ENCODE peak calls at places on chromosomes 7 and 10, in ten cellular contexts. S is adrenal gland, R is A549, X is GM06990, K is neuronal stem cell, B is endodermal cell, U is lower lobe of right lung, W is GM23248, Q is IMR-90, Y is GM12864. O is an unnamed sample.

GRCh38 chr7:104772405-104772821 is 241.6 kb upstream of the KMT2E start:
- DNase-seq in S (no peak), R (no peak), X (no peak), K (peak; percentile 14), B (peak; percentile 88), U (no peak), W (no peak), Q (no peak), Y (no peak), O (no peak)

GRCh38 chr7:82699773-82700186 is 256.2 kb upstream of the CACNA2D1 start:
- DNase-seq in S (no peak), R (no peak), X (no peak), K (no peak), B (no peak), U (no peak), W (peak; percentile 31), Q (peak; percentile 54), Y (no peak), O (peak; percentile 35)

GRCh38 chr7:110130669-110131068 is 960.3 kb upstream of the LRRN3 start:
- DNase-seq in S (no peak), R (no peak), X (no peak), K (no peak), B (no peak), U (no peak), W (no peak), Q (peak; percentile 5), Y (no peak), O (no peak)

GRCh38 chr7:6453737-6454136 is 6.0 kb upstream of the DAGLB start:
- DNase-seq in S (no peak), R (peak; percentile 74), X (no peak), K (no peak), B (no peak), U (peak; percentile 13), W (peak; percentile 98), Q (peak; percentile 93), Y (no peak), O (no peak)

GRCh38 chr7:101820703-101821102 is 3.3 kb downstream of the CUX1 start:
- DNase-seq in S (no peak), R (no peak), X (no peak), K (no peak), B (peak; percentile 56), U (no peak), W (peak; percentile 18), Q (no peak), Y (no peak), O (no peak)

GRCh38 chr10:11823122-11823988 is at the start of gene PROSER2:
- DNase-seq in S (no peak), R (peak; percentile 67), X (peak; percentile 73), K (peak; percentile 41), B (peak; percentile 77), U (peak; percentile 78), W (peak; percentile 78), Q (peak; percentile 52), Y (no peak), O (peak; percentile 50)

GRCh38 chr10:70575486-70575873 is 27.1 kb downstream of the PRF1 start:
- DNase-seq in S (no peak), R (no peak), X (peak; percentile 34), K (no peak), B (no peak), U (no peak), W (peak; percentile 22), Q (no peak), Y (no peak), O (peak; percentile 69)

GRCh38 chr7:130365511-130366441 is 14.5 kb upstream of the CPA1 start:
- DNase-seq in S (peak; percentile 87), R (no peak), X (peak; percentile 32), K (no peak), B (no peak), U (no peak), W (peak; percentile 88), Q (peak; percentile 94), Y (peak; percentile 61), O (peak; percentile 100)

DNA sequence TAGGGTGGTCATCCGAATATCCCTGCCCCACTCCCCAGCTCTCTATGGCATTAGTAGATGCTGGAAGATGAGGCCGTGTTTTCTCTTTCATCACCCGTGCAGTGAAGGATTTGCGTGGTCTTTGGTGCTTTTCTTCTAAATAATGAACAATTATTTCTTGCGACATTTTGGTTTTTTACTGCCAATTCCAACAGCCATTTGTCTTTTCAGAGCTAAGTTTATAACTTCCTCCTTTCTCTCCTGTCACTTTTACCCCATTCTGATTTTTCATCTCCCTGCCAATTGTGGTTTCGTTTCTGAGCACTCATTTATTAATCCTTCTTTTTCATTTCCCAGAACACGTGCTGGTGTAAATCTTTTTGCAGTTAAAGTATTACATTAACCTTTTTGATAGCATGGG is 192.8 kb downstream of the MGMT start:
- DNase-seq in S (no peak), R (no peak), X (no peak), K (no peak), B (no peak), U (no peak), W (peak; percentile 5), Q (no peak), Y (no peak), O (no peak)
- H3K4me3 ChIP-seq in S (no peak overlapping the region), R (no peak overlapping the region), X (no peak overlapping the region), K (no peak overlapping the region), B (no peak overlapping the region), U (peak overlapping the region; percentile 1), W (peak overlapping the region; percentile 43), Q (no peak overlapping the region), Y (no peak overlapping the region), O (no peak overlapping the region)

DNA sequence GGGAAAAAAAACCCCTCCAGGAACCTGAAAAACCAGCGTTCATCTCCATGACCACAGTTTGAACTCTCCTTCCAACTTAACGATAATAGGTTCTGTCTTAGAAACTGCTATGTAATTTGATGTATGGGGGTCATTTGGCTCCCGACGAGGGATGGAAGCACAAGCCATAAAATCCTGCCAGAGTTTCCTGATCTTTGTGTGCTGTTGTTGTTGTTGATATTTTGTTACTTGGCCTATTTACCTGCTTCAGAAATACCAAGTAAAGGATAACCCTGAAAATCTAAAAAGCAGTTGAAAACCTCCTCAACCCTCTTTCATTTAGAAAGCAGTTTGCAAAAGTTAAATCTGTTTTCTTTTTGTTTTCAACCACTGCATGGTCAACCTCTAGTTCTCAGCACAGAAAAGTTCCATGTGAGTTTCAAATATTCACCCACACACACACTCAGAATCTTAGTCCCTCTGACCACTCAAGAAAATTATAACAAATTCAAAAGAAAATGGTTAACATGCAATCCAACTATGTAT is 9.3 kb upstream of the HOXA2 start:
- DNase-seq in S (no peak), R (no peak), X (no peak), K (no peak), B (no peak), U (no peak), W (no peak), Q (peak; percentile 39), Y (no peak), O (peak; percentile 18)
- H3K4me3 ChIP-seq in S (no peak overlapping the region), R (peak overlapping the region; percentile 72), X (no peak overlapping the region), K (no peak overlapping the region), B (no peak overlapping the region), U (peak overlapping the region; percentile 54), W (no peak overlapping the region), Q (no peak overlapping the region), Y (no peak overlapping the region), O (peak overlapping the region; percentile 99)

DNA sequence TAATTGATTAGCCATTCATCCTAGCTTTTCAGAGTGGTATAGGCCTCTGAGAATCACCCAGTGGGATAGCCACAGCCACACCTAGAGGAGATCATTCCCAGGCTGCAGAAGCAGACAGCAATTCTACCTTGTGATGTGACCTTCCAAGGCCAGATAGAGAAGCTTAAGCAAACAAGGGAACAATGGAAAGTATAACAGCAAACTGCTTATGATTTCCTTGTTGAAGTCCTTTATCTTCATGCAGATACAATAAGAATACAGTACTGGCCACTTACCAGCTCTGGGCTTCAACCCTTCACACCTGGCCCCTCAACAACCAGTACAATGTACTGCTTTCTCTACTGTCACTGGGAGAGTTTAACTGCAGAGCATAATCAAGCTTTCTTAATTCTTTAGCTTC is 22.7 kb upstream of the DDX50 start:
- DNase-seq in S (no peak), R (no peak), X (no peak), K (no peak), B (no peak), U (no peak), W (no peak), Q (no peak), Y (no peak), O (no peak)
- H3K4me3 ChIP-seq in S (no peak overlapping the region), R (no peak overlapping the region), X (no peak overlapping the region), K (no peak overlapping the region), B (peak overlapping the region; percentile 4), U (no peak overlapping the region), W (no peak overlapping the region), Q (no peak overlapping the region), Y (no peak overlapping the region), O (no peak overlapping the region)

GRCh38 chr7:139105037-139105382 is 4.5 kb downstream of the ZC3HAV1 start:
- DNase-seq in S (no peak), R (no peak), X (peak; percentile 36), K (no peak), B (no peak), U (no peak), W (no peak), Q (no peak), Y (no peak), O (no peak)
- H3K4me3 ChIP-seq in S (no peak overlapping the region), R (no peak overlapping the region), X (peak overlapping the region; percentile 84), K (no peak overlapping the region), B (peak overlapping the region; percentile 100), U (peak overlapping the region; percentile 97), W (no peak overlapping the region), Q (no peak overlapping the region), Y (peak overlapping the region; percentile 52), O (no peak overlapping the region)

GRCh38 chr7:41700044-41700471 is 2.8 kb downstream of the INHBA start:
- DNase-seq in S (no peak), R (no peak), X (no peak), K (no peak), B (peak; percentile 60), U (no peak), W (peak; percentile 32), Q (peak; percentile 35), Y (no peak), O (no peak)
- H3K4me3 ChIP-seq in S (no peak overlapping the region), R (no peak overlapping the region), X (no peak overlapping the region), K (peak overlapping the region; percentile 64), B (peak overlapping the region; percentile 61), U (peak overlapping the region; percentile 46), W (peak overlapping the region; percentile 77), Q (peak overlapping the region; percentile 91), Y (no peak overlapping the region), O (no peak overlapping the region)

GRCh38 chr10:79981356-79981672 is 32.4 kb upstream of the SFTPD start:
- DNase-seq in S (no peak), R (no peak), X (no peak), K (no peak), B (no peak), U (no peak), W (no peak), Q (no peak), Y (no peak), O (peak; percentile 77)
- H3K4me3 ChIP-seq in S (no peak overlapping the region), R (peak overlapping the region; percentile 86), X (peak overlapping the region; percentile 41), K (peak overlapping the region; percentile 88), B (peak overlapping the region; percentile 74), U (peak overlapping the region; percentile 70), W (peak overlapping the region; percentile 77), Q (peak overlapping the region; percentile 61), Y (no peak overlapping the region), O (peak overlapping the region; percentile 52)

DNA sequence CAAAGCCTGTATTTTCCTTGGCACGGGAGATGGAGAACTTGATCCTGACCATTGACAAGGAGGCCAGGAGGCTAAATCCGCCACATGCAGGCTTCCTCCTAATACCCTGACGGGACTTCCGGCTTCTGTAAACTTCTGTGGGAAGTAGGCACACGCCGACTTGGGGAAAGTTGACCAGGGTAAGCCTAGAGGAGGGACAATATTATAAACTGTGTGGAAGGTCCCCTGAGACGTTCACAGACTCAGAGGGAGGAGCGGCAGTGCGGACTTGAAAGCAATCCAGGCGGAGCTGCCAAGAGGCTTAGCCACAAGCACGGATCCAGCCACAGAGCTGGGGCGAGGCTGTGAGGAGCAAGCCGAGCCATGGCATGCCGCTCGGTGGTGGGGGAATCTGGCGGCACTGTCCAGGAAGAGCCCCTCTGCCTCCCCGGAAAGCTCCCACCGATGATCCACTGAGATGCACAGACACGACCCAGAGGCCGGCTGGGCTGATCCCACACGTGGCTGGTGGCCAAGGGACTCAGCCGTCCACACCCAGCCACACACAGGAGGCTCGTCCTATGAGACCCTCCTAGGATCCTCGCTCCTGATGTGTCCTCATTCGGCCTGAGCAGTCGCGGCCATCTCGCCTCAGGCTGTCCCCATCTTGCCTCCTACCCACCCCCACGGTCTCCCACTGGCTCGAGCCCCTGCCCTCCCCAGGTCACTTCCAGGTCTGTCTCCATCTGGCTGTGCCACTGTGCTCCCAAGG is 40.0 kb upstream of the INSIG1 start:
- DNase-seq in S (peak; percentile 36), R (no peak), X (no peak), K (no peak), B (no peak), U (no peak), W (peak; percentile 89), Q (no peak), Y (no peak), O (peak; percentile 65)
- H3K4me3 ChIP-seq in S (no peak overlapping the region), R (no peak overlapping the region), X (no peak overlapping the region), K (peak overlapping the region; percentile 39), B (no peak overlapping the region), U (no peak overlapping the region), W (no peak overlapping the region), Q (no peak overlapping the region), Y (no peak overlapping the region), O (peak overlapping the region; percentile 15)